ENCODE peak calls at places on chromosomes 5 and 9, in ten cellular contexts. One of them, this sample, is unnamed.

GRCh38 chr9:109440797-109441287 is 57.3 kb downstream of the PTPN3 start:
- DNase-seq in GM10248: peak; percentile 80
- DNase-seq in cardiac muscle cell: peak; percentile 77
- DNase-seq in retinal pigment epithelial cell: peak; percentile 61
- DNase-seq in GM13977: peak; percentile 85
- DNase-seq in epithelial cell of esophagus: peak; percentile 89
- DNase-seq in OCI-LY7: peak; percentile 54
- DNase-seq in mucosa of descending colon: peak; percentile 63
- DNase-seq in RWPE1: peak; percentile 94
- DNase-seq in AG09319: peak; percentile 61
- DNase-seq in this sample: peak; percentile 77

GRCh38 chr5:643811-644271 is 31.7 kb downstream of the CEP72 start:
- DNase-seq in GM10248: peak; percentile 64
- DNase-seq in cardiac muscle cell: no peak
- DNase-seq in retinal pigment epithelial cell: no peak
- DNase-seq in GM13977: no peak
- DNase-seq in epithelial cell of esophagus: no peak
- DNase-seq in OCI-LY7: peak; percentile 15
- DNase-seq in mucosa of descending colon: no peak
- DNase-seq in RWPE1: no peak
- DNase-seq in AG09319: no peak
- DNase-seq in this sample: no peak

GRCh38 chr5:42912184-42912766 is 100.6 kb upstream of the SELENOP start:
- DNase-seq in GM10248: no peak
- DNase-seq in cardiac muscle cell: peak; percentile 10
- DNase-seq in retinal pigment epithelial cell: no peak
- DNase-seq in GM13977: no peak
- DNase-seq in epithelial cell of esophagus: peak; percentile 74
- DNase-seq in OCI-LY7: peak; percentile 33
- DNase-seq in mucosa of descending colon: peak; percentile 24
- DNase-seq in RWPE1: peak; percentile 65
- DNase-seq in AG09319: peak; percentile 22
- DNase-seq in this sample: peak; percentile 74

GRCh38 chr9:4550777-4551476 is 60.7 kb downstream of the SLC1A1 start:
- DNase-seq in GM10248: no peak
- DNase-seq in cardiac muscle cell: no peak
- DNase-seq in retinal pigment epithelial cell: no peak
- DNase-seq in GM13977: no peak
- DNase-seq in epithelial cell of esophagus: no peak
- DNase-seq in OCI-LY7: no peak
- DNase-seq in mucosa of descending colon: no peak
- DNase-seq in RWPE1: no peak
- DNase-seq in AG09319: no peak
- DNase-seq in this sample: no peak

GRCh38 chr5:56612759-56613158 is 202.6 kb upstream of the MAP3K1 start:
- DNase-seq in GM10248: no peak
- DNase-seq in cardiac muscle cell: no peak
- DNase-seq in retinal pigment epithelial cell: no peak
- DNase-seq in GM13977: no peak
- DNase-seq in epithelial cell of esophagus: no peak
- DNase-seq in OCI-LY7: no peak
- DNase-seq in mucosa of descending colon: no peak
- DNase-seq in RWPE1: no peak
- DNase-seq in AG09319: no peak
- DNase-seq in this sample: no peak

GRCh38 chr9:137130176-137130755 is 8.7 kb upstream of the GRIN1 start:
- DNase-seq in GM10248: no peak
- DNase-seq in cardiac muscle cell: no peak
- DNase-seq in retinal pigment epithelial cell: no peak
- DNase-seq in GM13977: no peak
- DNase-seq in epithelial cell of esophagus: no peak
- DNase-seq in OCI-LY7: no peak
- DNase-seq in mucosa of descending colon: no peak
- DNase-seq in RWPE1: no peak
- DNase-seq in AG09319: no peak
- DNase-seq in this sample: no peak

GRCh38 chr5:119327018-119327417 is 28.8 kb upstream of the TNFAIP8 start:
- DNase-seq in GM10248: no peak
- DNase-seq in cardiac muscle cell: no peak
- DNase-seq in retinal pigment epithelial cell: no peak
- DNase-seq in GM13977: no peak
- DNase-seq in epithelial cell of esophagus: no peak
- DNase-seq in OCI-LY7: no peak
- DNase-seq in mucosa of descending colon: no peak
- DNase-seq in RWPE1: no peak
- DNase-seq in AG09319: no peak
- DNase-seq in this sample: peak; percentile 75

GRCh38 chr5:68279960-68280359 is 64.4 kb downstream of the PIK3R1 start:
- DNase-seq in GM10248: no peak
- DNase-seq in cardiac muscle cell: no peak
- DNase-seq in retinal pigment epithelial cell: no peak
- DNase-seq in GM13977: no peak
- DNase-seq in epithelial cell of esophagus: no peak
- DNase-seq in OCI-LY7: no peak
- DNase-seq in mucosa of descending colon: no peak
- DNase-seq in RWPE1: no peak
- DNase-seq in AG09319: no peak
- DNase-seq in this sample: peak; percentile 65

GRCh38 chr5:174501461-174502069 is 222.8 kb upstream of the MSX2 start:
- DNase-seq in GM10248: no peak
- DNase-seq in cardiac muscle cell: no peak
- DNase-seq in retinal pigment epithelial cell: peak; percentile 68
- DNase-seq in GM13977: no peak
- DNase-seq in epithelial cell of esophagus: peak; percentile 23
- DNase-seq in OCI-LY7: no peak
- DNase-seq in mucosa of descending colon: no peak
- DNase-seq in RWPE1: peak; percentile 39
- DNase-seq in AG09319: no peak
- DNase-seq in this sample: no peak

GRCh38 chr5:56858777-56859442 is 43.6 kb downstream of the MAP3K1 start:
- DNase-seq in GM10248: no peak
- DNase-seq in cardiac muscle cell: no peak
- DNase-seq in retinal pigment epithelial cell: no peak
- DNase-seq in GM13977: no peak
- DNase-seq in epithelial cell of esophagus: no peak
- DNase-seq in OCI-LY7: no peak
- DNase-seq in mucosa of descending colon: no peak
- DNase-seq in RWPE1: no peak
- DNase-seq in AG09319: no peak
- DNase-seq in this sample: no peak

GRCh38 chr9:127049581-127049980 is 72.9 kb downstream of the ANGPTL2 start:
- DNase-seq in GM10248: no peak
- DNase-seq in cardiac muscle cell: no peak
- DNase-seq in retinal pigment epithelial cell: no peak
- DNase-seq in GM13977: no peak
- DNase-seq in epithelial cell of esophagus: no peak
- DNase-seq in OCI-LY7: no peak
- DNase-seq in mucosa of descending colon: no peak
- DNase-seq in RWPE1: no peak
- DNase-seq in AG09319: no peak
- DNase-seq in this sample: no peak

GRCh38 chr5:9348296-9348996 is 197.4 kb downstream of the SEMA5A start:
- DNase-seq in GM10248: no peak
- DNase-seq in cardiac muscle cell: peak; percentile 21
- DNase-seq in retinal pigment epithelial cell: no peak
- DNase-seq in GM13977: no peak
- DNase-seq in epithelial cell of esophagus: peak; percentile 82
- DNase-seq in OCI-LY7: no peak
- DNase-seq in mucosa of descending colon: peak; percentile 10
- DNase-seq in RWPE1: peak; percentile 78
- DNase-seq in AG09319: no peak
- DNase-seq in this sample: no peak

GRCh38 chr5:123701511-123702200 is 189.7 kb downstream of the CSNK1G3 start:
- DNase-seq in GM10248: no peak
- DNase-seq in cardiac muscle cell: no peak
- DNase-seq in retinal pigment epithelial cell: no peak
- DNase-seq in GM13977: no peak
- DNase-seq in epithelial cell of esophagus: no peak
- DNase-seq in OCI-LY7: no peak
- DNase-seq in mucosa of descending colon: no peak
- DNase-seq in RWPE1: no peak
- DNase-seq in AG09319: no peak
- DNase-seq in this sample: no peak

DNA sequence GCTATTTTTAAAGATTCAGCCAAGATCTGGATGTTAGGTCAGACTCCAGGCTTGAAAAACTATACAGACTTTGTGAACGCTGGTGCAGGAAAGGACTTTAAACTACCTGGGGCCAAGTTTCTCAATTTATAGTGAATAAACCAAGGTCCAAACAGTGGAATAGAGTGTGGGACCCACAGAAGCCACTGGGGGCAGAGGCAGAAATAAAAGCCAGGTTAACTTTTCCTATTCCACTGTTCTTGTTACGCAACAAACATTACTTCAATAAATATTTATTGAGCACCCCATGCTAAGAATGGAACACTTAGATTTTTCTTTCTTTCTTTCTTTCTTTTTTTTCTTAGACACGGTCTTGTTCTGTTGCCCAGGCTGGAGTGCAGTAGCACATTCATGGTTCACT is 11.0 kb upstream of the HAVCR1 start:
- DNase-seq in GM10248: no peak
- DNase-seq in cardiac muscle cell: no peak
- DNase-seq in retinal pigment epithelial cell: no peak
- DNase-seq in GM13977: no peak
- DNase-seq in epithelial cell of esophagus: no peak
- DNase-seq in OCI-LY7: no peak
- DNase-seq in mucosa of descending colon: no peak
- DNase-seq in RWPE1: no peak
- DNase-seq in AG09319: no peak
- DNase-seq in this sample: no peak
- TF ChIP-seq CTCF in GM10248: no peak
- TF ChIP-seq CTCF in cardiac muscle cell: no peak
- TF ChIP-seq CTCF in retinal pigment epithelial cell: no peak
- TF ChIP-seq CTCF in GM13977: no peak
- TF ChIP-seq CTCF in epithelial cell of esophagus: no peak
- TF ChIP-seq CTCF in OCI-LY7: peak; percentile 55
- TF ChIP-seq CTCF in mucosa of descending colon: no peak
- TF ChIP-seq CTCF in RWPE1: no peak
- TF ChIP-seq CTCF in AG09319: no peak
- TF ChIP-seq CTCF in this sample: no peak

DNA sequence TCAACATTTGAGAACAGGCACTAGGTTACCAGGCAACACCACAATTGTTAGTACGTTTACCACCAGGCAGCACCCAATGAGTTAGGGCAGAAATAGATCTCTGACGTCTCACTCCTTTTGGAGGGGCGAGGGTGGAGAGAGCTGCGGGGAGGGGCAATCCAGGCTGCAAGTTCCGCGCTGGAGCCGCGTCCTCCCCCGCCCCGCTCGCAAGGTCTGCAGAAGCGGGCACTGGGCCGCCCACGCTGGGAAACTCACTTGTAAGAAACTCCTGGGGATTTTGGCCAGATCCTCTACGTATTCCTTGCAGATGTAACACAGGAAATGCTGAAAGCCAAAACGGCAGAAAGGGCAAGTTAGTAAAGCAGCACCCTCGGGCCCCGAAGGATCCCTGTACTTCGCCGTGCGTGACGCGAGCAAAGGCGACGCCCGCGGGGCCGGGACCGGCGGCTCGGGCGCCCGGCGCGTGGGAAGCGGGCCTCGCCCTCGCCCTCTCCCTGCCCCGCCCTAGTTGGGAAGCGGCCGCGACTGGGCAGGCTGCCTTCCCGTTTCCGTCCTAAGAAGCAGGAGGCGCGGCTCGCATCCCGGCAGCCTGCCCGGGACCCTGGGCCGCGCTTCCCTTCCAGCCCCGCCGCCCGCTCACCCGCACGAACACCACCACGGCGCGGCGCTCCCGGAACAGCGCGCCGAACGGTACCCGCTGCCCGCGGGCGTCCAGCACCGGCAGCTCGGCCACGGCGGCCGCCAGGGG is 493 bp downstream of the PRXL2C start:
- DNase-seq in GM10248: peak; percentile 56
- DNase-seq in cardiac muscle cell: peak; percentile 92
- DNase-seq in retinal pigment epithelial cell: peak; percentile 82
- DNase-seq in GM13977: peak; percentile 80
- DNase-seq in epithelial cell of esophagus: peak; percentile 69
- DNase-seq in OCI-LY7: no peak
- DNase-seq in mucosa of descending colon: peak; percentile 77
- DNase-seq in RWPE1: peak; percentile 79
- DNase-seq in AG09319: peak; percentile 78
- DNase-seq in this sample: peak; percentile 77
- TF ChIP-seq CTCF in GM10248: no peak
- TF ChIP-seq CTCF in cardiac muscle cell: peak; percentile 5
- TF ChIP-seq CTCF in retinal pigment epithelial cell: no peak
- TF ChIP-seq CTCF in GM13977: peak; percentile 17
- TF ChIP-seq CTCF in epithelial cell of esophagus: no peak
- TF ChIP-seq CTCF in OCI-LY7: no peak
- TF ChIP-seq CTCF in mucosa of descending colon: no peak
- TF ChIP-seq CTCF in RWPE1: peak; percentile 68
- TF ChIP-seq CTCF in AG09319: no peak
- TF ChIP-seq CTCF in this sample: no peak

DNA sequence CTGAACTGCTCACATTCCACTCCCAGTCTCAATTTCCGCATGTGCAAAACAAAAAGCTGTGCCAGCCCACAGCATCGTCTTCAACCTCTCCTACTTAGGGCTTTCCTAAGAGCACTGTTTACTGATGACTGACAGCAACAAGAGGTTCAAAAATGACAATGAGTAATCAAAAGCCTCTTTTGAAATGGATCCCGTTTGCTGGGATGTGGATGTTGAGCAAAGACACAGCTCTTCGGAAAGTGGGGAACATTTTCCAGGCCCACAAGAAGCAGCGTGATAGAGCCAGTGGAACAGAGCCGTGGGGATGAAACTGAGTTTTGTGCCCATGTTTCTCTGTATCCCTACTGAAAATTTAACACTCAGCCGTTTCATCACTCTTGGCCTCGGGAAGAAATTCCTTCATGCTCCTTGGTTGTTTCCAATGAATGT is 230.4 kb upstream of the DAPK1 start:
- DNase-seq in GM10248: no peak
- DNase-seq in cardiac muscle cell: no peak
- DNase-seq in retinal pigment epithelial cell: no peak
- DNase-seq in GM13977: no peak
- DNase-seq in epithelial cell of esophagus: no peak
- DNase-seq in OCI-LY7: no peak
- DNase-seq in mucosa of descending colon: no peak
- DNase-seq in RWPE1: no peak
- DNase-seq in AG09319: peak; percentile 44
- DNase-seq in this sample: no peak
- TF ChIP-seq CTCF in GM10248: no peak
- TF ChIP-seq CTCF in cardiac muscle cell: no peak
- TF ChIP-seq CTCF in retinal pigment epithelial cell: no peak
- TF ChIP-seq CTCF in GM13977: no peak
- TF ChIP-seq CTCF in epithelial cell of esophagus: no peak
- TF ChIP-seq CTCF in OCI-LY7: no peak
- TF ChIP-seq CTCF in mucosa of descending colon: no peak
- TF ChIP-seq CTCF in RWPE1: no peak
- TF ChIP-seq CTCF in AG09319: no peak
- TF ChIP-seq CTCF in this sample: no peak

DNA sequence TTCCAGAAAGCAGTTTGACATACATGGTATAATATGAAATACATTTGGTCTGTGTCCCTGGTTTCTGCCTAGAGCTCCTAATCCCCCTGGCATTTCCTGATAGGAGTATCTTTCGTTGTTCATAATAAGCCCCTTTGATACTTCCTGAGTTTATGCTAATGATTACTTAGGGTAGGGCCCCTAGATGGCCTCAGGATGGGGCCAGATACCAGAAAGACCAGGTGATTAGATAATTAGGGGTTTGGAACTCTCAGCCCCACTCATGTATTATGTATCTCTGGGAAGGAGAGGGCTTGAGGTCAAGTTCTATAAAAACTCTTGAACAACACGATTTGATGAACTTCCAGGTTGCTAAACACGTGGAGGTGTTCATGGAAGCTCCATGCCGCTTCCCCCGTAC is 163.3 kb upstream of the ZNF608 start:
- DNase-seq in GM10248: no peak
- DNase-seq in cardiac muscle cell: no peak
- DNase-seq in retinal pigment epithelial cell: no peak
- DNase-seq in GM13977: no peak
- DNase-seq in epithelial cell of esophagus: no peak
- DNase-seq in OCI-LY7: no peak
- DNase-seq in mucosa of descending colon: no peak
- DNase-seq in RWPE1: no peak
- DNase-seq in AG09319: no peak
- DNase-seq in this sample: no peak
- TF ChIP-seq CTCF in GM10248: no peak
- TF ChIP-seq CTCF in cardiac muscle cell: no peak
- TF ChIP-seq CTCF in retinal pigment epithelial cell: peak; percentile 15
- TF ChIP-seq CTCF in GM13977: no peak
- TF ChIP-seq CTCF in epithelial cell of esophagus: no peak
- TF ChIP-seq CTCF in OCI-LY7: no peak
- TF ChIP-seq CTCF in mucosa of descending colon: no peak
- TF ChIP-seq CTCF in RWPE1: no peak
- TF ChIP-seq CTCF in AG09319: no peak
- TF ChIP-seq CTCF in this sample: no peak